ENCODE peak calls at places on chromosomes 1 and 21, in five cellular contexts. E is breast epithelium, J is body of pancreas, U is K562, M is stomach. P is an unnamed sample.

GRCh38 chr1:99700020-99700419 is 54.1 kb downstream of the PALMD start:
- DNase-seq in E (no peak), J (no peak), U (no peak), M (no peak), P (no peak)

GRCh38 chr21:16280731-16281130 is 550.9 kb downstream of the USP25 start:
- DNase-seq in E (no peak), J (no peak), U (no peak), M (no peak), P (no peak)

GRCh38 chr1:191327868-191328267 is 830.4 kb upstream of the RGS18 start:
- DNase-seq in E (no peak), J (no peak), U (no peak), M (no peak), P (no peak)

GRCh38 chr1:27233677-27234053 is 767 bp upstream of the WDTC1 start:
- DNase-seq in E (peak; percentile 21), J (no peak), U (no peak), M (no peak), P (peak; percentile 36)

GRCh38 chr21:33266784-33267135 is 593 bp downstream of the IL10RB start:
- DNase-seq in E (no peak), J (no peak), U (peak; percentile 42), M (peak; percentile 28), P (no peak)

GRCh38 chr1:10291705-10292104 is 81.3 kb downstream of the KIF1B start:
- DNase-seq in E (no peak), J (no peak), U (no peak), M (no peak), P (no peak)

GRCh38 chr1:23010734-23011449 is 4.8 kb downstream of the TEX46 start:
- DNase-seq in E (no peak), J (no peak), U (no peak), M (no peak), P (no peak)

GRCh38 chr1:183622013-183622412 is 13.6 kb downstream of the ARPC5 start:
- DNase-seq in E (no peak), J (no peak), U (no peak), M (no peak), P (peak; percentile 13)

GRCh38 chr1:24908591-24909259 is 21.4 kb downstream of the RUNX3 start:
- DNase-seq in E (no peak), J (no peak), U (no peak), M (no peak), P (no peak)

GRCh38 chr1:229940689-229941088 is 126.3 kb upstream of the GALNT2 start:
- DNase-seq in E (no peak), J (no peak), U (no peak), M (no peak), P (no peak)

GRCh38 chr21:39381009-39381408 is 32.1 kb upstream of the HMGN1 start:
- DNase-seq in E (no peak), J (no peak), U (no peak), M (no peak), P (no peak)

GRCh38 chr1:11479375-11479979 is 522 bp downstream of the DISP3 start:
- DNase-seq in E (no peak), J (no peak), U (no peak), M (no peak), P (no peak)

DNA sequence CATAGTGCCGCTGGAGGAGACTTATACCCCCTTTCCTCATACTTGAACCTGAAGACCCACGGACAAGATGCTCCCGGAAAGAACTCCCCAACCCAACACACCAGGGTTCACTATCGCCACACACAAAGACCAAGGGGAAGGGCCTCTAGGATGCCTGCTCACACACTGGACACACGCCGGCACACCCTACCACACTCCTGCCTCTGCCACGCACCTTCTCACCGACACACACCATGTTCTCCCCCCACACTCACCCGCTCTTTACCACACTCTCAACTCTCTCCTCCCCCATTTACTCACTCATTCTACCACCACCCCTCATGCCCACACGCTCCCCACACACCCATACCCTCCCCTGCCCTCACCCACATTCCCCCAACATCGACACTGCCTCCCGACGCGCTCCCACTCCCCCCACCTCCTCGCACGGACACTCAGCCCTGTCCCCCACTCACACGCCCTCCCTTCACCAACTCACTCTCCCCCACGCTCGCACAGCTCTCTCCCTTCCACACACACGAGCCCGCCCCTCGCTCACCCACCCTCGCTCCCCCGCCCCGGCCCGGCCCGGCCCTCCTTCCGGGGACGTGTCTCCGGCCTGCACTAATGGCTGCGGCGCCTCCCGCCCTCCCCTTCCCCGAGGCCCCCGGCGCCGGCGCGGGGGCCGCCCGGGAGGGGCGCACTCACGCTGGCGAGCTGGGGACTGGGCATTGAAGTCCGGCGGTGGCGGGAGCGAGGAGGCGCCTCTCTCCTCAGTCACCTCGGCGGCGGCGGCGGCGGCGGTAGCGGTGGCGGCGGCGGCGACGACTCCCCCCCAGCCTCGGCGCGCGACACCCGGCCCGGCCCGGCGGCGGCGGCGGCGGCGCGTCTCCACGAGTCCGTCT is 626 bp downstream of the PTP4A2 start:
- DNase-seq in E (peak; percentile 69), J (peak; percentile 79), U (peak; percentile 82), M (peak; percentile 79), P (peak; percentile 76)
- TF ChIP-seq POLR2A in E (no peak), J (no peak), U (peak; percentile 78), M (peak; percentile 42), P (no peak)

DNA sequence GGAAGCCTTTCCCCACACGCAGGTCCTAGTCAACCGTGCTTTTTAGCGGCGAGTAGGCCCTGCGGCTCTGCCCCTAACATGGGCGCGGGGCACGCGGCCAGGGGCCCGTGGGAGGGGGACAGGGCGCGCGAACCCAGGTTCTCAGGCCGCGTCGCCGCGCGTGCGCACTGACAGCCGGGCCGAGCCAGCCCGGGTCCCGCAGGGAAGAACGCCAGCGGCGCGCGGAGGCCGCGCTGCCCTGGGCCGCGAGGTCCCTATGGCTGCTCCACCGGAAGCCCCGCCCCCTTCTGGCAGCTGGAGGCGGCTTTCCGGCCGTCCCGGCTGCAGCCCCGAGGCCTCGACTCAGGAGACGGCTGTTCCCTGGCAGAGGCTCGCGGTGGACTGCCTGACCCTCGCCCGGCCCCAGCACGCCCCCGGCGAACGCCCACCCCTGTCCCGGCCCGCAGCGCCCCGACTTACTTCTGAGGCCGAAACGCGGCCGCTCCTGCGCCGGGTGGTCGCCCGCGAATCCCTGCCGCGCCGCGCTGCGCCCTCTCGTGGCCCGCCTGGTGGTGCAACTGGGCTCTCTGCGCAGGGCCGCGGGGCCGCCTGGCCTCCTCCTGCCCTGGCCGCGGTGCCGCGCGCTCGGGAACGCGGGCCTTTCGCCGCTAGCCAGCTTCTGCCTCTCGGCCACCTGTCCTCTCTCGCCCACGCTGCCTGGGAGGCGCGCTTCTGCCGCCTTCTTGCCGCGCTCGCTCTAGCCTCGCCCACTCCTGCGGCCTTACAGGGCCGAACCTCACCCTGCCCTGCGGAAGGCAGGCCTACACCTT is 16.6 kb upstream of the RIPPLY3 start:
- DNase-seq in E (peak; percentile 72), J (peak; percentile 97), U (peak; percentile 99), M (peak; percentile 96), P (peak; percentile 91)
- TF ChIP-seq POLR2A in E (no peak), J (peak; percentile 40), U (peak; percentile 92), M (no peak), P (peak; percentile 31)

GRCh38 chr1:56965916-56966697 is at the start of gene C8B:
- DNase-seq in E (no peak), J (no peak), U (no peak), M (no peak), P (no peak)
- TF ChIP-seq POLR2A in E (no peak), J (no peak), U (no peak), M (no peak), P (no peak)

GRCh38 chr1:2585318-2586092 is 1.1 kb upstream of the PRXL2B start:
- DNase-seq in E (peak; percentile 69), J (peak; percentile 56), U (peak; percentile 91), M (peak; percentile 69), P (peak; percentile 84)
- TF ChIP-seq POLR2A in E (peak; percentile 45), J (peak; percentile 25), U (peak; percentile 26), M (no peak), P (peak; percentile 68)

GRCh38 chr1:212286437-212287131 is 1.4 kb downstream of the PPP2R5A start:
- DNase-seq in E (no peak), J (no peak), U (no peak), M (peak; percentile 58), P (no peak)
- TF ChIP-seq POLR2A in E (no peak), J (no peak), U (no peak), M (no peak), P (no peak)

DNA sequence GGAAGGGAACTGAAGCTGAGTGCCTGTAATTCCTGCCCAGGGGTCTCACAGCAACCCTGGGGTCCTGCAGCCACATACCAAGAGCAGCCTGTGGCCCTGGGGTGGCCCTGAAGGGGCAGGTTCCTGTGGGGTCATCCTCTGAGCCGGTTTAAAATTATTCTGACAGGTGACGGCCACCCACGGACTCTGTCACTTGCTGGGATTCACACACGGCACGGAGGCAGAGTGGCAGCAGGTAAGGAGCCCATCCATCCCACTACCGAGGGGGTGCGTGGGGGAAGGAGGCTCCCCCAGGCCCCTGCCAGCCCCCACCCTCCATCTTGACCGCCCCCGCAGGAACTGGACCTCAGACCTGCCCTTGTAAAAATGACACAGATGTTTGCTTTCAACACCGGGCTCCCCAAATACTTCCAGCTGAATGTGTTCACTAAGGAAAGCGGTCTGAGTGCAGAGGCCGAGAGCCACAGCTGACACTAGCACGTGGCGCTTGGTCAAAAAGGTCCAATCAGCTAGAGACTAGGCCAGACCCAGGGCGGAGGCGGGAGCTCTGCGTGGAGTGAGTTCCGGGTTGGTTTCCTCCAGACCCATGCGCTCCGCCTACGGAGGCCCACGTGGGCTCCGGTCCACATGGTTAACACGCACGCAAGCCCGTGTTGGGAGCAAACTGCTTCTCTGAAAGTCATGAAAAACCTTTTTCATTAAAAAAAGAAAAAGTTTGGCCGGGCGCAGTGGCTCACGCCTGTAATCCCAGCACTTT is 10.0 kb downstream of the YBEY start:
- DNase-seq in E (peak; percentile 67), J (peak; percentile 59), U (peak; percentile 72), M (peak; percentile 55), P (peak; percentile 94)
- TF ChIP-seq POLR2A in E (no peak), J (no peak), U (no peak), M (no peak), P (no peak)

GRCh38 chr1:145990249-145991097 is 5.9 kb downstream of the TXNIP start:
- DNase-seq in E (no peak), J (peak; percentile 61), U (no peak), M (peak; percentile 40), P (peak; percentile 53)

GRCh38 chr1:145993618-145994390 is 2.6 kb downstream of the TXNIP start:
- DNase-seq in E (no peak), J (no peak), U (no peak), M (peak; percentile 24), P (no peak)

GRCh38 chr1:145992502-145992936 is 3.9 kb downstream of the TXNIP start:
- DNase-seq in E (no peak), J (no peak), U (no peak), M (peak; percentile 29), P (no peak)

GRCh38 chr1:145992958-145993617 is 3.3 kb downstream of the TXNIP start:
- DNase-seq in E (no peak), J (no peak), U (no peak), M (no peak), P (no peak)

GRCh38 chr1:145991799-145992412 is 4.5 kb downstream of the TXNIP start:
- DNase-seq in E (no peak), J (peak; percentile 50), U (no peak), M (peak; percentile 44), P (peak; percentile 54)
- TF ChIP-seq POLR2A in E (peak; percentile 66), J (peak; percentile 17), U (peak; percentile 96), M (no peak), P (no peak)

GRCh38 chr1:75785320-75785963 is 614 bp upstream of the RABGGTB start:
- DNase-seq in E (no peak), J (no peak), U (peak; percentile 21), M (no peak), P (no peak)

GRCh38 chr1:75791022-75791421 is 5.0 kb downstream of the RABGGTB start:
- DNase-seq in E (no peak), J (no peak), U (no peak), M (no peak), P (no peak)

GRCh38 chr1:75786901-75787455 is 922 bp downstream of the RABGGTB start:
- DNase-seq in E (no peak), J (no peak), U (no peak), M (no peak), P (no peak)

GRCh38 chr1:75787524-75787923 is 1.5 kb downstream of the RABGGTB start:
- DNase-seq in E (no peak), J (no peak), U (no peak), M (no peak), P (no peak)

GRCh38 chr1:75785964-75786853 is at the start of gene RABGGTB:
- DNase-seq in E (peak; percentile 88), J (peak; percentile 96), U (peak; percentile 94), M (peak; percentile 95), P (peak; percentile 96)
- TF ChIP-seq POLR2A in E (peak; percentile 69), J (peak; percentile 51), U (peak; percentile 99), M (peak; percentile 71), P (peak; percentile 99)